ENCODE peak calls at places on chromosomes 13 and 19, in seven cellular contexts. M is H1, A is GM12878, F is HCT116, H is HepG2, J is K562, X is SK-N-SH. K is an unnamed sample.

GRCh38 chr19:3210347-3211017 is 14.0 kb upstream of the CELF5 start:
- DNase-seq in M (peak), A (no peak), F (peak), H (peak), J (peak), X (peak), K (peak)

GRCh38 chr13:44713793-44714469 is 137.8 kb upstream of the TSC22D1 start:
- DNase-seq in M (no peak), A (no peak), F (peak), H (peak), J (no peak), X (no peak), K (no peak)

GRCh38 chr13:105804561-105805190 is 730.8 kb downstream of the EFNB2 start:
- DNase-seq in M (no peak), A (no peak), F (no peak), H (no peak), J (no peak), X (no peak), K (no peak)

GRCh38 chr19:29855087-29855486 is 43.3 kb downstream of the CCNE1 start:
- DNase-seq in M (peak), A (no peak), F (no peak), H (no peak), J (peak), X (no peak), K (no peak)

GRCh38 chr19:9913237-9914000 is 22.9 kb downstream of the OLFM2 start:
- DNase-seq in M (peak), A (no peak), F (no peak), H (no peak), J (peak), X (peak), K (no peak)

GRCh38 chr19:51166846-51167490 is 24.9 kb downstream of the SIGLEC7 start:
- DNase-seq in M (no peak), A (no peak), F (no peak), H (no peak), J (no peak), X (no peak), K (no peak)

GRCh38 chr19:6711605-6712004 is 8.8 kb downstream of the C3 start:
- DNase-seq in M (no peak), A (no peak), F (no peak), H (no peak), J (no peak), X (no peak), K (no peak)

GRCh38 chr13:63124863-63125262 is 1709.2 kb upstream of the PCDH20 start:
- DNase-seq in M (no peak), A (no peak), F (peak), H (peak), J (no peak), X (peak), K (no peak)

GRCh38 chr13:102707465-102707864 is 12.6 kb upstream of the METTL21C start:
- DNase-seq in M (no peak), A (no peak), F (no peak), H (no peak), J (no peak), X (peak), K (no peak)

GRCh38 chr13:90835826-90836225 is 511.7 kb upstream of the MIR17HG start:
- DNase-seq in M (no peak), A (no peak), F (no peak), H (no peak), J (no peak), X (no peak), K (no peak)

GRCh38 chr13:90834700-90835099 is 512.8 kb upstream of the MIR17HG start:
- DNase-seq in M (no peak), A (no peak), F (no peak), H (no peak), J (no peak), X (no peak), K (no peak)

GRCh38 chr13:90826688-90827087 is 520.8 kb upstream of the MIR17HG start:
- DNase-seq in M (no peak), A (no peak), F (no peak), H (no peak), J (no peak), X (no peak), K (no peak)

DNA sequence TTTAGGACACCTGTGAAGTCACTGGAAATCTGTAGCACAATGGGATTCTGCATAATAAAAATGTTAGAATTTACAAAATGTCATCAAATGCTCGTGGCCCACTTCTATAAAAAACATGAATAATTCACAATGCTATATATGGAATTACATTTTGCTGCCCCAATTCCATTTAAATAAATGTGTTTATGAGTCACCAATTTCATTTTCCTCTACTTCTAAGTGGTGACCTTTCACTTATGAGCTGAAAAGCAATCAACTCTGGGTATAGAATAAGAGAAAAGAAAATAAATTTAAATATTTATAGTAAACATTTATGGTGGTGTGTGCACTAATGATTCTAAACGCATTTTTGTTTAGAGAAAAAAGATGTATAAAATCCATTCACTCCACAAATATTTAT is 516.7 kb upstream of the MIR17HG start:
- DNase-seq in M (no peak), A (no peak), F (no peak), H (no peak), J (no peak), X (no peak), K (no peak)
- TF ChIP-seq JUND in M (no peak), A (no peak), F (no peak), H (no peak), J (no peak), X (no peak), K (no peak)

DNA sequence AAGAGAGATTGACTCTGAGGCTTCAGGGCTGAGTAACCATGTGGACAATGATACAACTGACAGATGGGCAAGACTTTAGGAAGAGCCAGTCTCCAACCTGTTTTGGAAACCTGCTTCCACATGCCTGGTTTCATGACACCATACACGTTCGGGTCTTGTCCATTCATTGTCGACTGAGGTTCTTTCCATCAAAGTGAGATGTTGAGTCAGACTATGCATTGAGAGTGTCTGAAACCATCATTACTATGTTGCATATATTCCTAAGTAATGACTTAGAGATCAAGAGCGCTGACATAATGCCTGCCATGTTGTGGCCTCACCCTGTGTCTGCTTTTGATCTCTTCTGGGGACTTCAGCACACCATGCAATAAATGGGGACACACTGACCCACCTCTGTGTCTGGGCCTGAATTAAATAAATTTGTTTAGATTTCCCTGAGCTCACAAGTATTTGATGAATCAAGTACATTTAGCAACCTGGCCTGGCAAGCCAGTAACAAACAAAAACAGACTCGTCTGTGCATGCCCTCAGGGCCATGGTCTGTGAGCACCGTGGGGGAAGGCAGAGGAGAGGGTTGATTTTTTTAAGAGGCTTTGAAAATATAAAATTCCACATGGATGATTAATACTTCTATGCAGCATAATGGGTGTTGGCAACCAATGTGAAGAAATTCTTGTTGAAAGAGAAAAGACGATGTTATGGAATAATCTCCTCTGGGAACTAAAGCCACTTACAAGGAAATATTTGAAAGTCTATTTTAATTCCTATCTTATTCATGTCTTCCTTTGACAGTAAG is 49.9 kb upstream of the UBAC2 start:
- DNase-seq in M (no peak), A (no peak), F (no peak), H (no peak), J (no peak), X (no peak), K (no peak)
- TF ChIP-seq JUND in M (no peak), A (no peak), F (no peak), H (no peak), J (no peak), X (no peak), K (no peak)

DNA sequence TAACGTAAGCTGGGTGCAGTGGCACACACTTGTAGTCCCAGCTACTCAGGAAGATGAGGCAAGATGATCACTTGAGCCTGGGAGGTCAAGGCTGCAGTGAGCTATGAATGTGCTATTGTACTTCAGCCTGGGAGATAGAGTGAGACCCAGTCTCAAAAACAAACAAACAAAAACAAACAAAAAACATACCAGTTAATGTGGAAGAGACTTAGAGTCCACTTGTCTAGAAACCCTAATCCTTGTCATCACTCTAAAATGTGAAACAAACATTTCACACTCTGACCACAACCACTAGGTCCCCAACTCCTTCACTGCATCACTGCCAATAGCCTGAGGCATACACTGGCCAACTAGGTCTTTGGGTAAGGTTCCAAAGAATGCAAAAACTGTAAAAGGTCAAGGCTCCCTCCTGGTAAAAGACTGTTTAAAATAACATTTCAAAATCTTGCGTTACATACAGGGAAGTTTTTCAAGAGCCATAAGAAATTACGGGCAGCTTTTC is 28.6 kb upstream of the CYP2B6 start:
- DNase-seq in M (no peak), A (no peak), F (no peak), H (peak), J (no peak), X (no peak), K (peak)
- TF ChIP-seq JUND in M (no peak), A (no peak), F (no peak), H (no peak), J (no peak), X (no peak), K (peak)

GRCh38 chr19:45442927-45443461 is 19.3 kb upstream of the ERCC1 start:
- DNase-seq in M (peak), A (no peak), F (no peak), H (no peak), J (peak), X (peak), K (no peak)
- TF ChIP-seq JUND in M (no peak), A (no peak), F (no peak), H (no peak), J (peak), X (no peak), K (no peak)

GRCh38 chr13:113115363-113116205 is 7.0 kb upstream of the F10 start:
- DNase-seq in M (peak), A (no peak), F (no peak), H (no peak), J (no peak), X (peak), K (no peak)
- TF ChIP-seq JUND in M (no peak), A (no peak), F (no peak), H (no peak), J (no peak), X (no peak), K (no peak)

GRCh38 chr19:31350693-31351211 is 1.5 kb upstream of the TSHZ3 start:
- DNase-seq in M (peak), A (no peak), F (no peak), H (no peak), J (peak), X (peak), K (peak)

GRCh38 chr19:31348416-31349159 is 648 bp downstream of the TSHZ3 start:
- DNase-seq in M (peak), A (no peak), F (no peak), H (no peak), J (no peak), X (peak), K (no peak)

GRCh38 chr19:31351212-31352193 is 2.3 kb upstream of the TSHZ3 start:
- DNase-seq in M (peak), A (no peak), F (no peak), H (no peak), J (no peak), X (peak), K (no peak)

GRCh38 chr19:31349160-31349881 is at the start of gene TSHZ3:
- DNase-seq in M (peak), A (no peak), F (no peak), H (no peak), J (peak), X (peak), K (no peak)

GRCh38 chr19:31350033-31350692 is 927 bp upstream of the TSHZ3 start:
- DNase-seq in M (peak), A (no peak), F (no peak), H (no peak), J (peak), X (peak), K (no peak)
- TF ChIP-seq JUND in M (no peak), A (no peak), F (no peak), H (no peak), J (no peak), X (no peak), K (no peak)

GRCh38 chr13:27372896-27373295 is 51.5 kb upstream of the GTF3A start:
- DNase-seq in M (no peak), A (no peak), F (no peak), H (peak), J (no peak), X (no peak), K (no peak)
- TF ChIP-seq JUND in M (no peak), A (no peak), F (no peak), H (no peak), J (no peak), X (no peak), K (no peak)

DNA sequence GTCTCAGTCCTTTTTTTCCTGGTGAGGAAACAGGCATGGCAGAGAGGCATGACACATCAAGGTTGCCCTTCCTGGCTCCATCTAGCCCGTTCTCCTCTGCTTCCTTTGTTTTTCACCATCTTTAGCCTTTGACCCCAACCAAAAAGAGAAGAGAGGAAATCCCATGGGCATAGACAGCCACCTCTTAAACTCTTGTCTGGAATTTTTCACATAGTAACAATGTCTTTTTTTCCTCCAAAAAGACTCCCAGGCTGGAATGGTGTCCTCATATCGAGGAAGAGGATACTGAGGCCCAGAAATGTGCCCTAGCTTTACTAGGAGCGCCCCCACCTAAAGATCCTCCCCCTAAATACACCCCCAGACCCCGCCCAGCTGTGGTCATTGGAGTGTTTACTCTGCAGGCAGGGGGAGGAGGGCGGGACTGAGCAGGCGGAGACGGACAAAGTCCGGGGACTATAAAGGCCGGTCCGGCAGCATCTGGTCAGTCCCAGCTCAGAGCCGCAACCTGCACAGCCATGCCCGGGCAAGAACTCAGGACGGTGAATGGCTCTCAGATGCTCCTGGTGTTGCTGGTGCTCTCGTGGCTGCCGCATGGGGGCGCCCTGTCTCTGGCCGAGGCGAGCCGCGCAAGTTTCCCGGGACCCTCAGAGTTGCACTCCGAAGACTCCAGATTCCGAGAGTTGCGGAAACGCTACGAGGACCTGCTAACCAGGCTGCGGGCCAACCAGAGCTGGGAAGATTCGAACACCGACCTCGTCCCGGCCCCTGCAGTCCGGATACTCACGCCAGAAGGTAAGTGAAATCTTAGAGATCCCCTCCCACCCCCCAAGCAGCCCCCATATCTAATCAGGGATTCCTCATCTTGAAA is at the start of gene GDF15:
- DNase-seq in M (peak), A (no peak), F (peak), H (peak), J (peak), X (peak), K (peak)
- TF ChIP-seq JUND in M (no peak), A (no peak), F (no peak), H (peak), J (peak), X (no peak), K (no peak)

GRCh38 chr13:52846567-52847321 is 1.7 kb downstream of the PCDH8 start:
- DNase-seq in M (peak), A (no peak), F (no peak), H (no peak), J (no peak), X (peak), K (no peak)

GRCh38 chr13:52845334-52845761 is 3.1 kb downstream of the PCDH8 start:
- DNase-seq in M (no peak), A (no peak), F (no peak), H (no peak), J (no peak), X (peak), K (peak)

GRCh38 chr13:52847682-52848432 is 583 bp downstream of the PCDH8 start:
- DNase-seq in M (no peak), A (no peak), F (no peak), H (no peak), J (no peak), X (peak), K (no peak)

GRCh38 chr13:52847322-52847681 is 1.1 kb downstream of the PCDH8 start:
- DNase-seq in M (no peak), A (no peak), F (no peak), H (no peak), J (no peak), X (peak), K (no peak)

GRCh38 chr13:52845766-52846566 is 2.5 kb downstream of the PCDH8 start:
- DNase-seq in M (peak), A (no peak), F (no peak), H (no peak), J (no peak), X (peak), K (no peak)
- TF ChIP-seq JUND in M (no peak), A (no peak), F (no peak), H (no peak), J (no peak), X (no peak), K (no peak)

DNA sequence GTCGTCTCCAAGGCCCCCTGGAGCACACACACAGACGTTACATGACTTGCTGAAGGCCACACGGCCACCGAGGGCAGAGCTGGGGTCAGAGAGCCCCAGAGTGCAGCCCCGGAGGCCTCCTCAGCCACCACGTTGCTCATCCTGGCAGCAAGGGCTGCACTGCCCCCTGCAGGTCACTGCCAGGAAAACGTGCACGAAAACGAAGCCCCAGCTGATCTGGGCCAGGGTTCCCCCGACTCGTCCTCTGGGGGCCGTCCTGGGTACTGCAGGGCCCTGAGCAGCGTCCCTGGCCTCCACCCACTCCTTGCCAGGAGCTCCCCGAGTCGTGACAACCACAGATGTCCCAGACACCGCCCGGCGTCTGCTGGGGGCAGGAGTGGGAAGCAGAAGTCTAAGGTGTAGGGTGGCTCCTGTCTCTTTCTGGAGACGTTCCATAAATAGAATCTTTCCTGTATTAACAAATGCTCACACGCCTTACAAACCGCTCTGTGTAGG is 3.4 kb downstream of the TPGS1 start:
- DNase-seq in M (peak), A (peak), F (peak), H (peak), J (peak), X (peak), K (peak)
- TF ChIP-seq JUND in M (peak), A (no peak), F (no peak), H (no peak), J (peak), X (no peak), K (no peak)